ENCODE peak calls at places on chromosomes 11 and 22, in seven cellular contexts. C is AG04449; E is SW480; O is activated naive CD4-positive, alpha-beta T cell treated with anti-CD3 and anti-CD28 coated beads, Interleukin-2, amount 50 U/mL, for 16 hours; T is retinal pigment epithelial cell; V is stimulated activated naive CD8-positive, alpha-beta T cell treated with anti-CD3 and anti-CD28 coated beads, Interleukin-15, Interleukin-2, amounts not matched to agents 100 U/mL and 50 U/mL, for 24 hours; M is NCI-H1930. Q is an unnamed sample.

GRCh38 chr11:61341706-61342105 is 8.7 kb downstream of the TKFC start:
- DNase-seq in O (no peak), M (no peak), C (no peak), E (no peak), T (no peak), V (no peak), Q (no peak)

GRCh38 chr11:91404344-91404743 is 820.3 kb upstream of the FAT3 start:
- DNase-seq in C (no peak), O (no peak), T (no peak), E (no peak), M (no peak), V (no peak), Q (no peak)

GRCh38 chr22:35528967-35529366 is 11.7 kb upstream of the RASD2 start:
- DNase-seq in E (no peak), O (no peak), M (no peak), C (no peak), V (no peak), T (no peak), Q (no peak)

GRCh38 chr11:28965824-28966223 is 857.6 kb downstream of the METTL15 start:
- DNase-seq in E (no peak), V (no peak), T (no peak), C (peak), M (no peak), O (no peak), Q (no peak)

GRCh38 chr22:31039393-31039792 is 41.7 kb upstream of the SMTN start:
- DNase-seq in M (no peak), O (no peak), C (peak), V (no peak), E (no peak), T (no peak), Q (no peak)

GRCh38 chr11:111598546-111598945 is 3.7 kb upstream of the SIK2 start:
- DNase-seq in V (no peak), O (no peak), C (no peak), T (no peak), E (no peak), M (no peak), Q (no peak)

GRCh38 chr22:28629420-28630184 is 50.0 kb downstream of the TTC28 start:
- DNase-seq in M (peak), T (no peak), O (no peak), E (no peak), V (no peak), C (no peak), Q (no peak)

GRCh38 chr11:4496555-4497248 is 14.3 kb downstream of the OR52K1 start:
- DNase-seq in M (no peak), V (no peak), T (no peak), E (no peak), O (no peak), C (no peak), Q (no peak)

GRCh38 chr22:37062366-37062655 is 10.8 kb downstream of the KCTD17 start:
- DNase-seq in E (no peak), T (no peak), C (no peak), M (no peak), V (no peak), O (no peak), Q (no peak)

GRCh38 chr11:3153291-3153861 is 11.7 kb downstream of the OSBPL5 start:
- DNase-seq in M (no peak), E (peak), C (no peak), V (no peak), T (no peak), O (no peak), Q (peak)

GRCh38 chr22:30298005-30298701 is 8.8 kb upstream of the CASTOR1 start:
- DNase-seq in V (no peak), C (no peak), E (no peak), O (no peak), M (no peak), T (no peak), Q (no peak)

GRCh38 chr22:48234011-48234410 is 1471.6 kb downstream of the TBC1D22A start:
- DNase-seq in E (no peak), M (no peak), O (no peak), V (no peak), C (no peak), T (no peak), Q (no peak)

GRCh38 chr11:130536106-130537040 is 87.9 kb downstream of the ADAMTS15 start:
- DNase-seq in C (no peak), E (no peak), O (no peak), M (no peak), T (no peak), V (no peak), Q (no peak)

GRCh38 chr11:124174001-124174400 is 9.1 kb upstream of the OR10D3 start:
- DNase-seq in E (peak), O (no peak), T (peak), C (peak), M (peak), V (no peak), Q (no peak)

GRCh38 chr22:25484916-25485315 is 79.6 kb upstream of the GRK3 start:
- DNase-seq in M (no peak), V (no peak), T (no peak), E (no peak), C (no peak), O (no peak), Q (no peak)

GRCh38 chr11:133936551-133936950 is 20.2 kb downstream of the IGSF9B start:
- DNase-seq in V (no peak), M (no peak), O (no peak), E (no peak), C (no peak), T (no peak), Q (no peak)

GRCh38 chr11:67996622-67997459 is 7.1 kb downstream of the UNC93B1 start:
- DNase-seq in V (peak), C (no peak), O (peak), T (no peak), E (peak), M (no peak), Q (peak)

GRCh38 chr11:20050048-20050447 is 110.2 kb downstream of the DBX1 start:
- DNase-seq in O (no peak), E (no peak), M (no peak), T (no peak), V (no peak), C (no peak), Q (no peak)

GRCh38 chr11:2393111-2393868 is 7.3 kb upstream of the TSSC4 start:
- DNase-seq in E (no peak), C (no peak), V (no peak), O (no peak), M (no peak), T (no peak), Q (no peak)

GRCh38 chr11:119094816-119095065 is 6.9 kb downstream of the DPAGT1 start:
- DNase-seq in O (no peak), T (no peak), C (no peak), V (peak), M (peak), E (peak), Q (peak)

GRCh38 chr11:40130427-40130826 is 1329.0 kb downstream of the LRRC4C start:
- DNase-seq in V (no peak), E (peak), M (no peak), T (no peak), O (no peak), C (no peak), Q (no peak)

GRCh38 chr11:118133816-118134215 is 18.8 kb downstream of the SCN4B start:
- DNase-seq in C (no peak), T (no peak), E (no peak), M (no peak), V (no peak), O (no peak), Q (no peak)

GRCh38 chr11:36033082-36033751 is 89.4 kb downstream of the LDLRAD3 start:
- DNase-seq in V (no peak), M (no peak), O (no peak), E (no peak), T (no peak), C (no peak), Q (no peak)

GRCh38 chr22:44202261-44202789 is 21.6 kb downstream of the PARVG start:
- DNase-seq in E (no peak), M (no peak), T (peak), O (no peak), C (peak), V (no peak), Q (no peak)

GRCh38 chr11:47087801-47088200 is 88.9 kb downstream of the ARFGAP2 start:
- DNase-seq in M (no peak), V (no peak), E (no peak), C (no peak), T (no peak), O (no peak), Q (no peak)

GRCh38 chr22:19913337-19913936 is 28.1 kb upstream of the COMT start:
- DNase-seq in E (no peak), T (no peak), O (no peak), V (no peak), M (no peak), C (no peak), Q (no peak)

GRCh38 chr11:130474637-130475400 is 26.4 kb downstream of the ADAMTS15 start:
- DNase-seq in T (no peak), E (peak), O (no peak), C (no peak), M (no peak), V (no peak), Q (no peak)

GRCh38 chr22:18031670-18032454 is 7.5 kb upstream of the MICAL3 start:
- DNase-seq in C (peak), O (no peak), T (peak), V (no peak), M (no peak), E (no peak), Q (peak)

GRCh38 chr11:45412033-45412432 is 125.9 kb upstream of the SYT13 start:
- DNase-seq in T (no peak), E (no peak), V (no peak), C (no peak), M (no peak), O (no peak), Q (no peak)

GRCh38 chr11:121615506-121615905 is 162.7 kb upstream of the SORL1-AS1 start:
- DNase-seq in M (no peak), T (no peak), C (no peak), O (no peak), V (no peak), E (no peak), Q (no peak)

GRCh38 chr11:60700689-60701508 is 1.5 kb downstream of the MS4A8 start:
- DNase-seq in M (peak), V (no peak), E (peak), C (no peak), O (no peak), T (no peak), Q (no peak)